ENCODE peak calls at places on chromosomes 1 and 21, in seven cellular contexts. O, B, I, W, D, Y and L are unnamed samples.

GRCh38 chr1:37323486-37324377 is 150.6 kb upstream of the ZC3H12A start:
- DNase-seq in W (peak; percentile 3), D (peak; percentile 67), Y (no peak), B (peak; percentile 5), O (no peak), I (peak; percentile 65), L (peak; percentile 25)

GRCh38 chr21:32917392-32918135 is 108.2 kb upstream of the OLIG2 start:
- DNase-seq in D (no peak), Y (peak; percentile 30), W (peak; percentile 43), O (peak; percentile 22), B (peak; percentile 3), I (no peak), L (peak; percentile 31)

GRCh38 chr21:19870682-19871081 is 1127.5 kb upstream of the NCAM2 start:
- DNase-seq in D (no peak), O (no peak), Y (no peak), B (no peak), I (no peak), W (no peak), L (no peak)

GRCh38 chr1:46405724-46406123 is 11.6 kb downstream of the FAAH start:
- DNase-seq in D (no peak), I (no peak), W (no peak), B (no peak), Y (no peak), O (no peak), L (no peak)

GRCh38 chr1:168086438-168086837 is 50.3 kb downstream of the GPR161 start:
- DNase-seq in D (no peak), B (no peak), I (no peak), O (no peak), W (no peak), Y (no peak), L (no peak)

GRCh38 chr1:164794310-164794709 is 235.3 kb downstream of the PBX1 start:
- DNase-seq in Y (no peak), I (no peak), B (peak; percentile 89), O (peak; percentile 94), W (peak; percentile 93), D (peak; percentile 90), L (peak; percentile 95)

GRCh38 chr1:167517535-167518330 is 596 bp downstream of the CD247 start:
- DNase-seq in I (no peak), Y (no peak), D (peak; percentile 34), W (no peak), B (no peak), O (no peak), L (no peak)

GRCh38 chr1:47317841-47318240 is 3.9 kb upstream of the STIL start:
- DNase-seq in I (no peak), D (no peak), B (peak; percentile 73), W (peak; percentile 15), Y (no peak), O (peak; percentile 97), L (peak; percentile 27)

GRCh38 chr1:247210062-247210385 is 38.2 kb upstream of the ZNF124 start:
- DNase-seq in O (peak; percentile 2), W (no peak), Y (no peak), B (no peak), I (no peak), D (no peak), L (no peak)

GRCh38 chr21:45258476-45258875 is 29.2 kb downstream of the POFUT2 start:
- DNase-seq in D (no peak), Y (no peak), O (peak; percentile 15), W (no peak), I (no peak), B (no peak), L (no peak)

GRCh38 chr1:168499094-168500049 is 44.4 kb downstream of the XCL2 start:
- DNase-seq in W (no peak), D (peak; percentile 90), I (no peak), O (no peak), B (no peak), Y (no peak), L (no peak)

GRCh38 chr1:93288558-93288957 is 57.1 kb upstream of the DR1 start:
- DNase-seq in I (no peak), Y (peak; percentile 27), B (no peak), D (no peak), O (no peak), W (peak; percentile 12), L (peak; percentile 7)

GRCh38 chr1:21508580-21509350 is 458 bp upstream of the ALPL start:
- DNase-seq in B (peak; percentile 17), O (peak; percentile 18), I (peak; percentile 97), Y (peak; percentile 79), W (peak; percentile 55), D (peak; percentile 63), L (peak; percentile 39)

GRCh38 chr1:33670567-33670966 is 193.3 kb upstream of the HMGB4 start:
- DNase-seq in O (no peak), D (no peak), I (no peak), Y (no peak), W (no peak), B (no peak), L (no peak)

GRCh38 chr1:163174524-163175437 is 27.9 kb downstream of the RGS5 start:
- DNase-seq in D (peak; percentile 85), O (peak; percentile 62), B (peak; percentile 70), Y (peak; percentile 61), W (peak; percentile 86), I (peak; percentile 82), L (peak; percentile 87)

GRCh38 chr1:30615076-30615795 is 108.1 kb downstream of the MATN1 start:
- DNase-seq in D (no peak), Y (no peak), I (no peak), W (no peak), O (no peak), B (no peak), L (no peak)

GRCh38 chr1:77927414-77927813 is 39.0 kb downstream of the NEXN start:
- DNase-seq in Y (no peak), B (no peak), D (no peak), O (no peak), W (no peak), I (no peak), L (no peak)

GRCh38 chr1:66256629-66257575 is 277.1 kb upstream of the SGIP1 start:
- DNase-seq in I (no peak), B (no peak), W (no peak), D (peak; percentile 68), Y (no peak), O (no peak), L (no peak)

GRCh38 chr21:15011967-15012366 is 52.8 kb downstream of the NRIP1 start:
- DNase-seq in D (no peak), O (no peak), Y (no peak), I (no peak), W (no peak), B (no peak), L (no peak)

GRCh38 chr1:153795325-153795837 is 20.2 kb downstream of the SLC27A3 start:
- DNase-seq in W (no peak), B (no peak), O (no peak), D (no peak), I (no peak), Y (no peak), L (no peak)

GRCh38 chr1:161179698-161180097 is 2.4 kb upstream of the B4GALT3 start:
- DNase-seq in B (no peak), I (no peak), Y (no peak), D (no peak), W (no peak), O (no peak), L (no peak)

GRCh38 chr1:221723018-221723917 is 18.6 kb downstream of the DUSP10 start:
- DNase-seq in I (no peak), W (no peak), B (no peak), Y (no peak), D (no peak), O (peak; percentile 42), L (no peak)

GRCh38 chr21:33022828-33023573 is 2.7 kb upstream of the OLIG2 start:
- DNase-seq in Y (no peak), I (peak; percentile 67), W (no peak), D (no peak), O (no peak), B (no peak), L (no peak)

GRCh38 chr1:150516616-150517015 is 1.1 kb downstream of the FALEC start:
- DNase-seq in W (peak; percentile 24), D (no peak), O (no peak), B (no peak), Y (no peak), I (no peak), L (peak; percentile 17)
- TF ChIP-seq CTCF in W (no peak), D (no peak), O (peak; percentile 5), B (no peak), Y (no peak), I (no peak), L (no peak)

GRCh38 chr1:198679535-198680173 is 40.8 kb downstream of the PTPRC start:
- DNase-seq in W (no peak), O (no peak), B (no peak), D (no peak), I (no peak), Y (no peak), L (no peak)

GRCh38 chr1:198678901-198679329 is 40.1 kb downstream of the PTPRC start:
- DNase-seq in O (no peak), W (no peak), I (no peak), D (no peak), B (no peak), Y (no peak), L (no peak)

GRCh38 chr1:198678301-198678836 is 39.5 kb downstream of the PTPRC start:
- DNase-seq in D (no peak), W (no peak), O (no peak), Y (no peak), B (no peak), I (peak; percentile 47), L (no peak)

GRCh38 chr1:198676253-198676652 is 37.4 kb downstream of the PTPRC start:
- DNase-seq in Y (no peak), B (no peak), O (no peak), D (no peak), I (no peak), W (no peak), L (no peak)

DNA sequence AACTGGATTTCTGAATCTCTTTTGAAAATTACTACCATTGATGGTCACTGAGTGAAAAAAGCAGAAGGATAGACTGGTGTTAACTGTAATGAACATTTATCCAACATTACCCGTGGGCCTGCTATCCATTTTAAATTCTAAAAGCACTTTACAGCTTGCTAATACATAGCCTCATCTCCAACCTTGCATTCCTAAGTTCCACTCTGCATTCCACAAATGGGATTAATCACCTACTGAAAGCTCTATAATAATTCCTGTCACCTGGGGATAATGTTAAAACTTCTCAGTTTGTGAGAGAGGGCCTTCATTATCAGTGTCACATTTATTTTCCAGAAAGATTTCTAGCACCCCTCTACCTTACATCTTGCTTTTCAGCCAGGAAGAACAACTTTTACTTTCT is 38.2 kb downstream of the PTPRC start:
- DNase-seq in D (peak; percentile 23), B (no peak), Y (no peak), O (peak; percentile 73), W (no peak), I (no peak), L (no peak)
- H3K4me3 ChIP-seq in D (no peak overlapping the region), B (no peak overlapping the region), Y (no peak overlapping the region), O (no peak overlapping the region), W (no peak overlapping the region), I (no peak overlapping the region), L (no peak overlapping the region)

GRCh38 chr1:196317535-196318522 is 290.4 kb downstream of the KCNT2 start:
- DNase-seq in Y (no peak), O (peak; percentile 37), W (peak; percentile 70), D (peak; percentile 49), B (peak; percentile 12), I (peak; percentile 42), L (peak; percentile 69)
- TF ChIP-seq CTCF in Y (peak; percentile 41), O (peak; percentile 74), W (peak; percentile 59), D (peak; percentile 64), B (peak; percentile 76), I (peak; percentile 67), L (peak; percentile 84)

GRCh38 chr1:232578681-232579195 is 51.2 kb downstream of the SIPA1L2 start:
- DNase-seq in I (peak; percentile 38), D (peak; percentile 18), B (no peak), O (no peak), Y (no peak), W (peak; percentile 38), L (peak; percentile 71)
- H3K4me3 ChIP-seq in I (no peak overlapping the region), D (no peak overlapping the region), B (no peak overlapping the region), O (no peak overlapping the region), Y (no peak overlapping the region), W (no peak overlapping the region), L (no peak overlapping the region)